ENCODE peak calls at places on chromosomes 1 and 21, in five cellular contexts. One of them, this sample, is unnamed.

GRCh38 chr1:201696217-201696761 is 132.7 kb upstream of the IPO9 start:
- DNase-seq in HCT116: no peak
- DNase-seq in H1: no peak
- DNase-seq in K562: no peak
- DNase-seq in HepG2: no peak
- DNase-seq in this sample: no peak

GRCh38 chr1:91901231-91901630 is 15.3 kb upstream of the TGFBR3 start:
- DNase-seq in HCT116: no peak
- DNase-seq in H1: no peak
- DNase-seq in K562: no peak
- DNase-seq in HepG2: no peak
- DNase-seq in this sample: no peak

GRCh38 chr1:90809093-90809492 is 92.0 kb upstream of the BARHL2 start:
- DNase-seq in HCT116: no peak
- DNase-seq in H1: no peak
- DNase-seq in K562: no peak
- DNase-seq in HepG2: no peak
- DNase-seq in this sample: peak; percentile 86

GRCh38 chr1:234827656-234828055 is 217.7 kb upstream of the IRF2BP2 start:
- DNase-seq in HCT116: no peak
- DNase-seq in H1: no peak
- DNase-seq in K562: no peak
- DNase-seq in HepG2: no peak
- DNase-seq in this sample: no peak

GRCh38 chr1:84299536-84300260 is 1.8 kb upstream of the SAMD13 start:
- DNase-seq in HCT116: no peak
- DNase-seq in H1: no peak
- DNase-seq in K562: no peak
- DNase-seq in HepG2: no peak
- DNase-seq in this sample: no peak

GRCh38 chr1:42439940-42440339 is 15.9 kb downstream of the ZMYND12 start:
- DNase-seq in HCT116: no peak
- DNase-seq in H1: no peak
- DNase-seq in K562: no peak
- DNase-seq in HepG2: peak; percentile 35
- DNase-seq in this sample: no peak

GRCh38 chr1:95742591-95743089 is 508.6 kb downstream of the RWDD3 start:
- DNase-seq in HCT116: peak; percentile 16
- DNase-seq in H1: no peak
- DNase-seq in K562: no peak
- DNase-seq in HepG2: no peak
- DNase-seq in this sample: peak; percentile 74

GRCh38 chr1:222583079-222583478 is 6.7 kb downstream of the TAF1A start:
- DNase-seq in HCT116: no peak
- DNase-seq in H1: no peak
- DNase-seq in K562: no peak
- DNase-seq in HepG2: no peak
- DNase-seq in this sample: no peak

GRCh38 chr1:245382981-245383380 is 228.2 kb downstream of the KIF26B start:
- DNase-seq in HCT116: no peak
- DNase-seq in H1: no peak
- DNase-seq in K562: no peak
- DNase-seq in HepG2: no peak
- DNase-seq in this sample: no peak

GRCh38 chr1:158285756-158286241 is 3.9 kb upstream of the CD1C start:
- DNase-seq in HCT116: no peak
- DNase-seq in H1: peak; percentile 34
- DNase-seq in K562: no peak
- DNase-seq in HepG2: no peak
- DNase-seq in this sample: no peak

GRCh38 chr1:25770541-25771245 is 29.3 kb upstream of the SELENON start:
- DNase-seq in HCT116: no peak
- DNase-seq in H1: no peak
- DNase-seq in K562: no peak
- DNase-seq in HepG2: no peak
- DNase-seq in this sample: no peak

GRCh38 chr1:226638608-226639007 is 90.0 kb downstream of the STUM start:
- DNase-seq in HCT116: no peak
- DNase-seq in H1: no peak
- DNase-seq in K562: no peak
- DNase-seq in HepG2: no peak
- DNase-seq in this sample: no peak

GRCh38 chr1:184888505-184888904 is 85.8 kb downstream of the NIBAN1 start:
- DNase-seq in HCT116: peak; percentile 13
- DNase-seq in H1: no peak
- DNase-seq in K562: no peak
- DNase-seq in HepG2: no peak
- DNase-seq in this sample: no peak

GRCh38 chr1:914891-915280 is 8.8 kb upstream of the SAMD11 start:
- DNase-seq in HCT116: no peak
- DNase-seq in H1: no peak
- DNase-seq in K562: no peak
- DNase-seq in HepG2: no peak
- DNase-seq in this sample: no peak

GRCh38 chr1:197321821-197322220 is 53.8 kb downstream of the CRB1 start:
- DNase-seq in HCT116: no peak
- DNase-seq in H1: no peak
- DNase-seq in K562: no peak
- DNase-seq in HepG2: no peak
- DNase-seq in this sample: no peak

GRCh38 chr1:232038704-232039103 is 412.1 kb downstream of the DISC1 start:
- DNase-seq in HCT116: no peak
- DNase-seq in H1: no peak
- DNase-seq in K562: no peak
- DNase-seq in HepG2: no peak
- DNase-seq in this sample: no peak

GRCh38 chr1:212718499-212718898 is 18.9 kb upstream of the BATF3 start:
- DNase-seq in HCT116: no peak
- DNase-seq in H1: no peak
- DNase-seq in K562: no peak
- DNase-seq in HepG2: no peak
- DNase-seq in this sample: no peak

GRCh38 chr1:206803221-206803730 is 31.0 kb upstream of the IL10 start:
- DNase-seq in HCT116: no peak
- DNase-seq in H1: no peak
- DNase-seq in K562: no peak
- DNase-seq in HepG2: no peak
- DNase-seq in this sample: no peak

GRCh38 chr21:29504751-29505321 is 206.1 kb downstream of the BACH1 start:
- DNase-seq in HCT116: no peak
- DNase-seq in H1: no peak
- DNase-seq in K562: no peak
- DNase-seq in HepG2: no peak
- DNase-seq in this sample: no peak

GRCh38 chr1:34845131-34845901 is 14.2 kb downstream of the SMIM12 start:
- DNase-seq in HCT116: no peak
- DNase-seq in H1: no peak
- DNase-seq in K562: peak; percentile 75
- DNase-seq in HepG2: no peak
- DNase-seq in this sample: no peak

GRCh38 chr1:116105996-116106395 is 5.2 kb upstream of the MAB21L3 start:
- DNase-seq in HCT116: no peak
- DNase-seq in H1: no peak
- DNase-seq in K562: no peak
- DNase-seq in HepG2: peak; percentile 61
- DNase-seq in this sample: no peak

GRCh38 chr1:232034547-232034946 is 408.0 kb downstream of the DISC1 start:
- DNase-seq in HCT116: no peak
- DNase-seq in H1: no peak
- DNase-seq in K562: no peak
- DNase-seq in HepG2: no peak
- DNase-seq in this sample: no peak

GRCh38 chr1:27070390-27071048 is 57.9 kb upstream of the TENT5B start:
- DNase-seq in HCT116: no peak
- DNase-seq in H1: no peak
- DNase-seq in K562: no peak
- DNase-seq in HepG2: no peak
- DNase-seq in this sample: no peak

GRCh38 chr1:27071049-27071416 is 58.4 kb upstream of the TENT5B start:
- DNase-seq in HCT116: no peak
- DNase-seq in H1: no peak
- DNase-seq in K562: peak; percentile 33
- DNase-seq in HepG2: no peak
- DNase-seq in this sample: peak; percentile 44

GRCh38 chr1:27076803-27077202 is 64.2 kb upstream of the TENT5B start:
- DNase-seq in HCT116: no peak
- DNase-seq in H1: no peak
- DNase-seq in K562: no peak
- DNase-seq in HepG2: no peak
- DNase-seq in this sample: no peak

GRCh38 chr1:27077968-27078367 is 65.3 kb upstream of the TENT5B start:
- DNase-seq in HCT116: no peak
- DNase-seq in H1: no peak
- DNase-seq in K562: no peak
- DNase-seq in HepG2: no peak
- DNase-seq in this sample: no peak

GRCh38 chr1:27074175-27074780 is 61.6 kb upstream of the TENT5B start:
- DNase-seq in HCT116: no peak
- DNase-seq in H1: no peak
- DNase-seq in K562: peak; percentile 99
- DNase-seq in HepG2: no peak
- DNase-seq in this sample: no peak
- TF ChIP-seq ZNF274 in HCT116: no peak
- TF ChIP-seq ZNF274 in H1: no peak
- TF ChIP-seq ZNF274 in K562: no peak
- TF ChIP-seq ZNF274 in HepG2: no peak
- TF ChIP-seq ZNF274 in this sample: no peak

GRCh38 chr21:43321611-43322010 is 105.3 kb downstream of the SIK1 start:
- DNase-seq in HCT116: no peak
- DNase-seq in H1: no peak
- DNase-seq in K562: no peak
- DNase-seq in HepG2: no peak
- DNase-seq in this sample: no peak

GRCh38 chr21:43318841-43319781 is 107.8 kb downstream of the SIK1 start:
- DNase-seq in HCT116: no peak
- DNase-seq in H1: no peak
- DNase-seq in K562: no peak
- DNase-seq in HepG2: no peak
- DNase-seq in this sample: no peak

GRCh38 chr21:43322311-43322710 is 104.6 kb downstream of the SIK1 start:
- DNase-seq in HCT116: no peak
- DNase-seq in H1: no peak
- DNase-seq in K562: no peak
- DNase-seq in HepG2: no peak
- DNase-seq in this sample: no peak

GRCh38 chr21:43321111-43321510 is 105.8 kb downstream of the SIK1 start:
- DNase-seq in HCT116: no peak
- DNase-seq in H1: no peak
- DNase-seq in K562: no peak
- DNase-seq in HepG2: no peak
- DNase-seq in this sample: no peak

DNA sequence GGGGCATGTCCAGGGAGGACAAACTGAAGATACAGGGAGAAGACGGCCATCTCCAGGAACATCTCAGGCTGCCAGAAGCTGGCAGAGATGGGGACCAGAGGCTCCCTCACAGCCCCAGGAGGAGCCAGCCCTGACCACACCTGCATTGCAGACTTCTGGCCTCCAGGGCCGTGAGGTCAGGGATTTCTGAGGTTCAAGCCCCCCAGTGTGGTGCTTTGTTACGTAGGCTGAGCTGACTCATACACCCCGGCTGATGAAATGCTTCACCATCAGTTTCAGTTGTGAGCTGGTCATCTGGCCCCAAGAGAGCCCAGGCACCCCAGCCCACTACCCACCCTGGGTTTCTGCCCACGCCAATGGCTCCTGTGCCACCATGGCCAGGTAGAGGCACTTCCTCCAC is 106.4 kb downstream of the SIK1 start:
- DNase-seq in HCT116: no peak
- DNase-seq in H1: no peak
- DNase-seq in K562: no peak
- DNase-seq in HepG2: no peak
- DNase-seq in this sample: no peak
- H3K9ac ChIP-seq in HCT116: no peak overlapping the region
- H3K9ac ChIP-seq in H1: no peak overlapping the region
- H3K9ac ChIP-seq in K562: no peak overlapping the region
- H3K9ac ChIP-seq in HepG2: no peak overlapping the region
- H3K9ac ChIP-seq in this sample: no peak overlapping the region

DNA sequence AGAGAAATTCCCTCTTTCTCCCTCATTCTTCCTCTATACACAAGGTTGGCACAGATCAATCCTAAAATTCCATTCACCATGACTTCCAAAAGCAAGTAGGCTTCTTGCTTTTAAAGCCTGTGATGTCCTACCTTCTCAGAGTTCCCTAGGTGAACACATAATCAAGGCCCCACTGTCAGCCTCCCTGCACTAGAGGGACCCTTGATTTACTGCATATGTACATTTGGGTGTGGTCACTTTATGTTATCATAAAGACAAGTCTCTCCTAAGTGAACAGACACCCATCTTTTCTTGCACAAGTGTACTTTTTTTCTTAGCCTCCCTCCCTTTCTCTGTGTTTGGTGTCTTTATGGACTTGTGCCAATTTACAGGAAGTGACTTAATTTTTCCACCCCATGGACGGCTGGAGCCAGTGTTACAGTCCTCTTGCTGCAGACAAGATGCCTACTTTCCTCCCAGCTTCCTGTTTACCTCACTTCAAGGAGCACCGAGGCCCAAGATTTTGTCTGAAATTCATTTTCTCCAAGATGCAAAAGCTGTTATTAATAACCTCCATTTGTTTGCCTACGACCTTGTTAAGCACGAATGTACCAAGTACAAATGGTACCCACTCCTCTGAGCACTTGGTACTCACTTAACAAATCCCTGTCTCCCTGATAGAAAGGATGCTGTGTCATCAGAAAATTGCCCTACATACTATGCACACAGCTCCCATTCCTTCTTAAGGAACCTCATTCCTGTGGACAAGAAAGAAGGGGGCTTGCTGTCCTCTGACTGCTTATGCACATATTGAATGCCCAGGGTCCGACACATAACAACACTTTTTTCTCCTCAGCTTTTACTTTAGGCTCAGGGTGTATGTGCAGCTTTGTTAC is 82.8 kb upstream of the SLC44A3 start:
- DNase-seq in HCT116: no peak
- DNase-seq in H1: no peak
- DNase-seq in K562: no peak
- DNase-seq in HepG2: no peak
- DNase-seq in this sample: no peak
- TF ChIP-seq YY1 in HCT116: no peak
- TF ChIP-seq YY1 in H1: no peak
- TF ChIP-seq YY1 in K562: no peak
- TF ChIP-seq YY1 in HepG2: no peak
- TF ChIP-seq YY1 in this sample: no peak

GRCh38 chr1:27306071-27306470 is 15.9 kb upstream of the TMEM222 start:
- DNase-seq in HCT116: no peak
- DNase-seq in H1: no peak
- DNase-seq in K562: no peak
- DNase-seq in HepG2: no peak
- DNase-seq in this sample: no peak

GRCh38 chr1:27302612-27303011 is 19.4 kb upstream of the TMEM222 start:
- DNase-seq in HCT116: no peak
- DNase-seq in H1: no peak
- DNase-seq in K562: no peak
- DNase-seq in HepG2: no peak
- DNase-seq in this sample: no peak

GRCh38 chr1:27306892-27307850 is 14.8 kb upstream of the TMEM222 start:
- DNase-seq in HCT116: peak; percentile 33
- DNase-seq in H1: peak; percentile 76
- DNase-seq in K562: peak; percentile 49
- DNase-seq in HepG2: peak; percentile 31
- DNase-seq in this sample: peak; percentile 63

GRCh38 chr1:27303509-27303908 is 18.5 kb upstream of the TMEM222 start:
- DNase-seq in HCT116: no peak
- DNase-seq in H1: no peak
- DNase-seq in K562: no peak
- DNase-seq in HepG2: no peak
- DNase-seq in this sample: no peak

GRCh38 chr1:27307851-27308598 is 13.9 kb upstream of the TMEM222 start:
- DNase-seq in HCT116: no peak
- DNase-seq in H1: no peak
- DNase-seq in K562: no peak
- DNase-seq in HepG2: no peak
- DNase-seq in this sample: no peak
- TF ChIP-seq ZNF274 in HCT116: no peak
- TF ChIP-seq ZNF274 in H1: no peak
- TF ChIP-seq ZNF274 in K562: no peak
- TF ChIP-seq ZNF274 in HepG2: no peak
- TF ChIP-seq ZNF274 in this sample: no peak